ENCODE peak calls at places on chromosomes 7 and 10, in seven cellular contexts. L is ACHN; P is stimulated activated naive CD8-positive, alpha-beta T cell treated with anti-CD3 and anti-CD28 coated beads, Interleukin-15, amount 100 ng/mL, for 72 hours; K is NT2/D1; Y is AG08395; R is choroid plexus epithelial cell; J is substantia nigra. F is an unnamed sample.

GRCh38 chr7:53602817-53603418 is 567.5 kb downstream of the POM121L12 start:
- DNase-seq in L (peak; percentile 34), P (no peak), K (peak; percentile 52), Y (no peak), R (no peak), J (no peak), F (peak; percentile 10)

GRCh38 chr7:36155811-36156361 is 2.8 kb downstream of the EEPD1 start:
- DNase-seq in L (no peak), P (no peak), K (no peak), Y (peak; percentile 22), R (peak; percentile 66), J (no peak), F (peak; percentile 28)

GRCh38 chr7:64907641-64908326 is 4.7 kb downstream of the ZNF273 start:
- DNase-seq in L (no peak), P (no peak), K (no peak), Y (peak; percentile 27), R (peak; percentile 27), J (no peak), F (peak; percentile 67)

GRCh38 chr7:122803323-122803722 is 82.9 kb downstream of the CADPS2 start:
- DNase-seq in L (peak; percentile 66), P (no peak), K (no peak), Y (no peak), R (peak; percentile 78), J (no peak), F (peak; percentile 14)

GRCh38 chr10:3693031-3693714 is 91.8 kb downstream of the KLF6 start:
- DNase-seq in L (no peak), P (no peak), K (no peak), Y (no peak), R (no peak), J (no peak), F (no peak)

GRCh38 chr7:78083466-78084120 is 285.0 kb downstream of the PHTF2 start:
- DNase-seq in L (no peak), P (no peak), K (no peak), Y (no peak), R (no peak), J (no peak), F (no peak)

GRCh38 chr10:14481014-14481413 is 150.3 kb upstream of the FRMD4A start:
- DNase-seq in L (no peak), P (no peak), K (no peak), Y (no peak), R (no peak), J (no peak), F (no peak)

GRCh38 chr7:81600608-81601007 is 169.2 kb downstream of the HGF start:
- DNase-seq in L (no peak), P (no peak), K (no peak), Y (peak; percentile 3), R (peak; percentile 85), J (no peak), F (peak; percentile 64)

GRCh38 chr7:55568613-55569268 is 3.6 kb downstream of the VOPP1 start:
- DNase-seq in L (no peak), P (no peak), K (no peak), Y (no peak), R (peak; percentile 61), J (no peak), F (no peak)

GRCh38 chr10:100340948-100341847 is 5.8 kb upstream of the SCD start:
- DNase-seq in L (no peak), P (no peak), K (no peak), Y (no peak), R (no peak), J (peak; percentile 78), F (peak; percentile 93)

GRCh38 chr7:1030444-1031070 is 13.8 kb upstream of the GPR146 start:
- DNase-seq in L (no peak), P (no peak), K (no peak), Y (no peak), R (no peak), J (no peak), F (no peak)

GRCh38 chr10:13294784-13295183 is 5.1 kb downstream of the PHYH start:
- DNase-seq in L (no peak), P (no peak), K (no peak), Y (no peak), R (no peak), J (no peak), F (no peak)

GRCh38 chr7:151579642-151580041 is 59.9 kb upstream of the RHEB start:
- DNase-seq in L (peak; percentile 43), P (no peak), K (no peak), Y (no peak), R (peak; percentile 37), J (no peak), F (peak; percentile 33)

GRCh38 chr7:68980011-68980410 is 618.3 kb upstream of the AUTS2 start:
- DNase-seq in L (no peak), P (no peak), K (no peak), Y (peak; percentile 34), R (peak; percentile 28), J (no peak), F (no peak)

GRCh38 chr7:94239661-94240234 is 154.9 kb upstream of the COL1A2 start:
- DNase-seq in L (no peak), P (no peak), K (no peak), Y (no peak), R (no peak), J (no peak), F (no peak)

GRCh38 chr7:94393251-94393758 is 1.4 kb upstream of the COL1A2 start:
- DNase-seq in L (no peak), P (no peak), K (no peak), Y (no peak), R (peak; percentile 63), J (no peak), F (no peak)

GRCh38 chr7:49166441-49166840 is 242.1 kb downstream of the CDC14C start:
- DNase-seq in L (peak; percentile 44), P (no peak), K (no peak), Y (no peak), R (peak; percentile 1), J (no peak), F (no peak)

GRCh38 chr10:1358860-1359598 is 302.8 kb downstream of the WDR37 start:
- DNase-seq in L (no peak), P (no peak), K (no peak), Y (no peak), R (no peak), J (no peak), F (no peak)

GRCh38 chr10:1354776-1355435 is 298.7 kb downstream of the WDR37 start:
- DNase-seq in L (no peak), P (no peak), K (no peak), Y (no peak), R (no peak), J (no peak), F (no peak)

GRCh38 chr10:50594012-50594411 is 29.7 kb downstream of the SGMS1 start:
- DNase-seq in L (no peak), P (no peak), K (no peak), Y (peak; percentile 63), R (peak; percentile 90), J (no peak), F (peak; percentile 78)

GRCh38 chr10:47137311-47137851 is 162.6 kb upstream of the GDF10 start:
- DNase-seq in L (no peak), P (no peak), K (no peak), Y (peak; percentile 74), R (peak; percentile 93), J (no peak), F (no peak)

GRCh38 chr7:77537136-77537594 is at the start of gene PTPN12:
- DNase-seq in L (no peak), P (no peak), K (peak; percentile 65), Y (no peak), R (no peak), J (peak; percentile 69), F (no peak)

GRCh38 chr7:1232623-1233327 is at the start of gene UNCX:
- DNase-seq in L (no peak), P (no peak), K (no peak), Y (no peak), R (no peak), J (no peak), F (no peak)

GRCh38 chr10:129971381-129972144 is 7.5 kb upstream of the EBF3 start:
- DNase-seq in L (peak; percentile 75), P (peak; percentile 59), K (no peak), Y (peak; percentile 89), R (peak; percentile 56), J (no peak), F (peak; percentile 79)

GRCh38 chr10:88672041-88672440 is 7.8 kb downstream of the LIPF start:
- DNase-seq in L (peak; percentile 73), P (no peak), K (no peak), Y (no peak), R (peak; percentile 36), J (no peak), F (no peak)

GRCh38 chr7:36490335-36490940 is 100.8 kb downstream of the ANLN start:
- DNase-seq in L (no peak), P (no peak), K (no peak), Y (no peak), R (no peak), J (no peak), F (no peak)

GRCh38 chr10:44908071-44908709 is 2.9 kb upstream of the TMEM72 start:
- DNase-seq in L (no peak), P (no peak), K (peak; percentile 35), Y (no peak), R (peak; percentile 82), J (no peak), F (peak; percentile 89)

GRCh38 chr7:40463449-40463848 is 328.6 kb downstream of the SUGCT start:
- DNase-seq in L (no peak), P (no peak), K (no peak), Y (no peak), R (peak; percentile 41), J (no peak), F (peak; percentile 62)

GRCh38 chr10:132497083-132497680 is 40.4 kb upstream of the INPP5A start:
- DNase-seq in L (no peak), P (no peak), K (no peak), Y (no peak), R (no peak), J (no peak), F (no peak)